ENCODE peak calls at places on chromosomes 1 and 21, in ten cellular contexts. L is lower leg skin; Z is left ventricle myocardium inferior; X is NT2/D1; I is brain pericyte; F is AG04450; V is Caki2; Q is LoVo; E is neural crest cell; Y is activated naive CD4-positive, alpha-beta T cell treated with Interleukin-2 at 50 U/mL for 16 hours. W is an unnamed sample.

GRCh38 chr1:222079546-222079945 is 337.7 kb upstream of the DUSP10 start:
- DNase-seq in I (no peak), Z (no peak), E (no peak), V (no peak), F (no peak), Y (no peak), X (no peak), Q (no peak), L (no peak), W (no peak)

GRCh38 chr1:23930861-23931471 is 17.8 kb upstream of the CNR2 start:
- DNase-seq in Y (no peak), X (no peak), Z (no peak), L (peak; percentile 63), E (no peak), I (no peak), F (peak; percentile 18), Q (no peak), V (peak; percentile 79), W (no peak)

GRCh38 chr1:205421728-205422127 is at the start of gene LEMD1:
- DNase-seq in X (no peak), L (no peak), Z (no peak), V (no peak), Q (no peak), Y (no peak), F (no peak), I (no peak), E (no peak), W (no peak)

GRCh38 chr1:85465099-85465790 is at the start of gene DDAH1:
- DNase-seq in L (peak; percentile 89), I (no peak), E (peak; percentile 54), Y (no peak), F (no peak), V (peak; percentile 65), Q (peak; percentile 79), Z (peak; percentile 38), X (peak; percentile 16), W (peak; percentile 62)

GRCh38 chr1:207993477-207994445 is 82.8 kb upstream of the CD34 start:
- DNase-seq in L (no peak), I (no peak), Y (no peak), Z (no peak), X (peak; percentile 57), Q (peak; percentile 7), F (no peak), V (no peak), E (no peak), W (peak; percentile 12)

GRCh38 chr1:14901371-14901954 is 252.1 kb upstream of the TMEM51 start:
- DNase-seq in L (no peak), I (no peak), Q (no peak), Y (no peak), E (no peak), F (no peak), X (no peak), V (no peak), Z (no peak), W (no peak)

GRCh38 chr1:169363046-169363756 is 4.4 kb downstream of the NME7 start:
- DNase-seq in F (peak; percentile 71), X (no peak), I (no peak), V (peak; percentile 37), Z (no peak), E (no peak), Y (peak; percentile 47), L (no peak), Q (no peak), W (no peak)

GRCh38 chr1:220680085-220680687 is 10.0 kb upstream of the C1orf115 start:
- DNase-seq in L (no peak), Q (peak; percentile 53), Z (no peak), I (no peak), V (peak; percentile 29), F (no peak), X (peak; percentile 54), Y (no peak), E (no peak), W (peak; percentile 31)

GRCh38 chr1:8113257-8114220 is 87.4 kb upstream of the ERRFI1 start:
- DNase-seq in X (no peak), Q (no peak), V (no peak), F (no peak), Y (no peak), E (peak; percentile 15), L (no peak), Z (no peak), I (no peak), W (no peak)

GRCh38 chr1:204266504-204267034 is 52.8 kb upstream of the GOLT1A start:
- DNase-seq in E (no peak), Y (no peak), Q (peak; percentile 22), I (no peak), L (no peak), F (no peak), X (no peak), Z (no peak), V (no peak), W (no peak)

GRCh38 chr21:36909901-36910561 is 56.4 kb downstream of the HLCS start:
- DNase-seq in V (peak; percentile 94), F (peak; percentile 93), L (peak; percentile 26), Y (peak; percentile 40), Z (no peak), I (peak; percentile 66), E (no peak), X (no peak), Q (peak; percentile 96), W (no peak)

GRCh38 chr1:39177641-39178040 is 26.9 kb upstream of the MACF1 start:
- DNase-seq in E (no peak), V (no peak), F (no peak), I (no peak), X (no peak), L (no peak), Q (no peak), Z (no peak), Y (no peak), W (no peak)

GRCh38 chr1:228478912-228479665 is 8.1 kb upstream of the RNF187 start:
- DNase-seq in I (no peak), E (no peak), F (no peak), Y (no peak), Q (no peak), X (no peak), L (peak; percentile 80), V (no peak), Z (no peak), W (no peak)

GRCh38 chr1:20709868-20710267 is 7.9 kb downstream of the KIF17 start:
- DNase-seq in L (no peak), F (no peak), E (no peak), Y (no peak), X (no peak), Z (no peak), I (no peak), V (no peak), Q (no peak), W (no peak)

GRCh38 chr1:17551755-17552234 is 12.3 kb downstream of the ARHGEF10L start:
- DNase-seq in E (no peak), Y (no peak), Z (peak; percentile 50), X (no peak), V (peak; percentile 82), L (no peak), F (no peak), I (no peak), Q (no peak), W (no peak)

GRCh38 chr1:54356680-54357147 is 49.5 kb downstream of the SSBP3 start:
- DNase-seq in X (no peak), V (no peak), Z (no peak), E (no peak), Q (no peak), Y (peak; percentile 10), L (no peak), I (no peak), F (no peak), W (no peak)

GRCh38 chr1:44571712-44572571 is 102.3 kb downstream of the TMEM53 start:
- DNase-seq in X (no peak), L (no peak), Z (no peak), V (no peak), I (no peak), Y (no peak), F (no peak), Q (peak; percentile 38), E (no peak), W (no peak)

GRCh38 chr1:66282343-66282852 is 251.6 kb upstream of the SGIP1 start:
- DNase-seq in Y (peak; percentile 65), Q (no peak), Z (no peak), E (no peak), L (no peak), I (no peak), V (peak; percentile 23), F (peak; percentile 42), X (no peak), W (no peak)